ENCODE peak calls at places on chromosome 22, in six cellular contexts. One of them, this sample, is unnamed.

GRCh38 chr22:23591203-23591791 is 11.2 kb upstream of the IGLL1 start:
- DNase-seq in GM12878: no peak
- DNase-seq in HepG2: peak; percentile 41
- DNase-seq in A549: peak; percentile 38
- DNase-seq in SK-N-SH: peak; percentile 84
- DNase-seq in K562: peak; percentile 63
- DNase-seq in this sample: peak; percentile 54

GRCh38 chr22:25774575-25775026 is 32.6 kb downstream of the MYO18B start:
- DNase-seq in A549: no peak
- DNase-seq in HepG2: no peak
- DNase-seq in SK-N-SH: peak; percentile 84
- DNase-seq in GM12878: no peak
- DNase-seq in K562: no peak
- DNase-seq in this sample: no peak

GRCh38 chr22:21015051-21016006 is at the start of gene P2RX6:
- DNase-seq in A549: no peak
- DNase-seq in SK-N-SH: peak; percentile 49
- DNase-seq in GM12878: no peak
- DNase-seq in HepG2: no peak
- DNase-seq in K562: peak; percentile 82
- DNase-seq in this sample: peak; percentile 13

GRCh38 chr22:47049078-47049609 is 286.7 kb downstream of the TBC1D22A start:
- DNase-seq in GM12878: no peak
- DNase-seq in K562: no peak
- DNase-seq in SK-N-SH: no peak
- DNase-seq in A549: no peak
- DNase-seq in HepG2: no peak
- DNase-seq in this sample: no peak

GRCh38 chr22:29458551-29458950 is 20.2 kb downstream of the RFPL1 start:
- DNase-seq in GM12878: no peak
- DNase-seq in HepG2: no peak
- DNase-seq in SK-N-SH: no peak
- DNase-seq in A549: no peak
- DNase-seq in K562: no peak
- DNase-seq in this sample: no peak

GRCh38 chr22:36149464-36149863 is 11.1 kb downstream of the APOL3 start:
- DNase-seq in HepG2: no peak
- DNase-seq in SK-N-SH: no peak
- DNase-seq in GM12878: no peak
- DNase-seq in K562: no peak
- DNase-seq in A549: no peak
- DNase-seq in this sample: no peak

GRCh38 chr22:25146311-25146710 is 53.3 kb upstream of the CRYBB3 start:
- DNase-seq in K562: no peak
- DNase-seq in A549: no peak
- DNase-seq in HepG2: no peak
- DNase-seq in GM12878: no peak
- DNase-seq in SK-N-SH: no peak
- DNase-seq in this sample: no peak

GRCh38 chr22:36383110-36383581 is 4.6 kb downstream of the MYH9 start:
- DNase-seq in K562: peak; percentile 41
- DNase-seq in HepG2: no peak
- DNase-seq in A549: no peak
- DNase-seq in SK-N-SH: no peak
- DNase-seq in GM12878: peak; percentile 89
- DNase-seq in this sample: peak; percentile 94

GRCh38 chr22:36088292-36088691 is 59.7 kb upstream of the RBFOX2 start:
- DNase-seq in SK-N-SH: no peak
- DNase-seq in HepG2: no peak
- DNase-seq in GM12878: no peak
- DNase-seq in A549: no peak
- DNase-seq in K562: no peak
- DNase-seq in this sample: no peak

GRCh38 chr22:28329582-28330073 is 350.0 kb downstream of the TTC28 start:
- DNase-seq in K562: no peak
- DNase-seq in GM12878: no peak
- DNase-seq in A549: no peak
- DNase-seq in HepG2: no peak
- DNase-seq in SK-N-SH: no peak
- DNase-seq in this sample: peak; percentile 26
- TF ChIP-seq SMC3 in K562: no peak
- TF ChIP-seq SMC3 in GM12878: no peak
- TF ChIP-seq SMC3 in A549: no peak
- TF ChIP-seq SMC3 in HepG2: no peak
- TF ChIP-seq SMC3 in SK-N-SH: no peak
- TF ChIP-seq SMC3 in this sample: no peak

GRCh38 chr22:41831383-41831782 is 1.5 kb upstream of the SREBF2 start:
- DNase-seq in A549: no peak
- DNase-seq in SK-N-SH: no peak
- DNase-seq in HepG2: no peak
- DNase-seq in K562: no peak
- DNase-seq in GM12878: no peak
- DNase-seq in this sample: no peak

GRCh38 chr22:41827671-41828070 is 5.2 kb upstream of the SREBF2 start:
- DNase-seq in HepG2: no peak
- DNase-seq in GM12878: no peak
- DNase-seq in K562: no peak
- DNase-seq in A549: no peak
- DNase-seq in SK-N-SH: no peak
- DNase-seq in this sample: no peak

GRCh38 chr22:41831828-41832552 is 915 bp upstream of the SREBF2 start:
- DNase-seq in GM12878: no peak
- DNase-seq in K562: no peak
- DNase-seq in HepG2: no peak
- DNase-seq in A549: no peak
- DNase-seq in SK-N-SH: no peak
- DNase-seq in this sample: peak; percentile 24

GRCh38 chr22:41828516-41828915 is 4.4 kb upstream of the SREBF2 start:
- DNase-seq in GM12878: no peak
- DNase-seq in K562: no peak
- DNase-seq in HepG2: no peak
- DNase-seq in A549: no peak
- DNase-seq in SK-N-SH: no peak
- DNase-seq in this sample: no peak

DNA sequence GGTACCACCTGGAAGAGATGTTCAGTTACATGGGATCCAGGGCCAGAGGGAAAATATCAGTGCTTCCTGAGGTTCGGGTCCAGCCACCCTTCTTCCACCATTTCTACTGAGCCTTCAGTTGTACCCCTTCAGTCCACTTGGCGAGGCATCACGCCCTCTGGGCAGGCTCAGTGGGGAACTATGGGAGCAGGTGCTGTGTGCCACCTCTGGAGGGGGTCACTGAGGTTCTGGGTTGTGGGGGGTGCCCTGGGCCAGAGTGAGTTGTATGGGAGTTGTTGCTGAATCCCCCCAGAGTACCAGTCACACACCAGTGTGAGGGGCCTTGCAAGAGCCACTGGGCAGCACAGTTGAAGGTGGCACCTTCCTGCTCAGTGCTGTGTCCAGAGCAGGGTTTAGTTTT is 2.7 kb upstream of the SREBF2 start:
- DNase-seq in HepG2: no peak
- DNase-seq in K562: no peak
- DNase-seq in A549: no peak
- DNase-seq in GM12878: no peak
- DNase-seq in SK-N-SH: no peak
- DNase-seq in this sample: no peak
- TF ChIP-seq SMC3 in HepG2: no peak
- TF ChIP-seq SMC3 in K562: no peak
- TF ChIP-seq SMC3 in A549: no peak
- TF ChIP-seq SMC3 in GM12878: no peak
- TF ChIP-seq SMC3 in SK-N-SH: no peak
- TF ChIP-seq SMC3 in this sample: no peak

DNA sequence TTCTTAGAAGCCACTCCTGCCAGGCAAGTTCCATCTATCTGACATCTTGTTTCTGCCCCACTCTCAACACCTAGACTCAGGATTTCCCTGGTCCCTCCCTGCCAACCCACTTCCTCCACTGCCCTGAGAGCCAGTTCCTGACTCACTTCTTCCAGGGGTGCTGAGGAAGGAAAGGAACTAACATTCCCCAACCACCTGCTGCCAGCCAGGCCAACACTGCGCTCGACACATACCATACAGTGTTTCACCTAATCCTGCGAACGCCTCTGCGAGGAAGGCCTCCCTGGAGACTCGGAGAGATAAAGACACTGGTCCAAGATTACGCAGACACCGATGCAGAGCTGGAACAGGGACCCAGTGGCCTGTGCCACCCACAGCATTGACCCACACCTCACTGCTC is 40.2 kb downstream of the MICAL3 start:
- DNase-seq in A549: no peak
- DNase-seq in GM12878: no peak
- DNase-seq in K562: no peak
- DNase-seq in HepG2: no peak
- DNase-seq in SK-N-SH: no peak
- DNase-seq in this sample: no peak
- TF ChIP-seq SMC3 in A549: no peak
- TF ChIP-seq SMC3 in GM12878: no peak
- TF ChIP-seq SMC3 in K562: no peak
- TF ChIP-seq SMC3 in HepG2: no peak
- TF ChIP-seq SMC3 in SK-N-SH: no peak
- TF ChIP-seq SMC3 in this sample: no peak

GRCh38 chr22:48753752-48754517 is 1073.7 kb downstream of the BRD1 start:
- DNase-seq in HepG2: no peak
- DNase-seq in GM12878: no peak
- DNase-seq in SK-N-SH: no peak
- DNase-seq in A549: no peak
- DNase-seq in K562: no peak
- DNase-seq in this sample: no peak
- TF ChIP-seq SMC3 in HepG2: no peak
- TF ChIP-seq SMC3 in GM12878: no peak
- TF ChIP-seq SMC3 in SK-N-SH: no peak
- TF ChIP-seq SMC3 in A549: no peak
- TF ChIP-seq SMC3 in K562: no peak
- TF ChIP-seq SMC3 in this sample: no peak

GRCh38 chr22:19882446-19883381 is 28.0 kb upstream of the GNB1L start:
- DNase-seq in A549: no peak
- DNase-seq in K562: no peak
- DNase-seq in HepG2: no peak
- DNase-seq in SK-N-SH: peak; percentile 29
- DNase-seq in GM12878: no peak
- DNase-seq in this sample: no peak
- TF ChIP-seq SMC3 in A549: no peak
- TF ChIP-seq SMC3 in K562: no peak
- TF ChIP-seq SMC3 in HepG2: no peak
- TF ChIP-seq SMC3 in SK-N-SH: no peak
- TF ChIP-seq SMC3 in GM12878: no peak
- TF ChIP-seq SMC3 in this sample: no peak

GRCh38 chr22:37911273-37911672 is 5.2 kb downstream of the MICALL1 start:
- DNase-seq in SK-N-SH: no peak
- DNase-seq in K562: no peak
- DNase-seq in HepG2: no peak
- DNase-seq in GM12878: no peak
- DNase-seq in A549: no peak
- DNase-seq in this sample: no peak

GRCh38 chr22:37911697-37912096 is 5.6 kb downstream of the MICALL1 start:
- DNase-seq in A549: no peak
- DNase-seq in HepG2: no peak
- DNase-seq in K562: no peak
- DNase-seq in SK-N-SH: no peak
- DNase-seq in GM12878: no peak
- DNase-seq in this sample: no peak

GRCh38 chr22:37912171-37912570 is 6.1 kb downstream of the MICALL1 start:
- DNase-seq in A549: no peak
- DNase-seq in HepG2: no peak
- DNase-seq in K562: no peak
- DNase-seq in GM12878: no peak
- DNase-seq in SK-N-SH: no peak
- DNase-seq in this sample: no peak

GRCh38 chr22:37910863-37911262 is 4.8 kb downstream of the MICALL1 start:
- DNase-seq in A549: no peak
- DNase-seq in SK-N-SH: no peak
- DNase-seq in GM12878: no peak
- DNase-seq in K562: no peak
- DNase-seq in HepG2: no peak
- DNase-seq in this sample: no peak

DNA sequence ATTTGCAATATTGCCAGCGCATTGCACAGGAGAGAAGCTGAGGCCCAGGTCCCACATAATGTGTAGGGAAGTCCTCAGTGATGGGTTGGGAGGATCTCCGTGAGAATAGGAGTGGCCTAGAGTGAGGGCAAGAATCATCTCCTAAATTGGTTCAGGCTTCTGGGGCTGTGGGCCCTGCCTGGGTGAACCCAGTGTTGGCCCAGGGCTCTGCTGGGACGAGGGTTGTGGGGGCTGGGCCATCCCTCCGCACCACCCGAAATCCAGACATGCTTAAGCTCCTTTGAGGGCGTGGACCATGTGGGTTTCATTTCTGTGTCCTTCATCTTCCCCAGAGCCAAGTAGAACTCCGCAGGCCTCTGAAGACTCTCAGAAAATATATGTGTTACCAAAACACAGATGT is 3.7 kb downstream of the MICALL1 start:
- DNase-seq in GM12878: no peak
- DNase-seq in SK-N-SH: no peak
- DNase-seq in HepG2: no peak
- DNase-seq in A549: no peak
- DNase-seq in K562: no peak
- DNase-seq in this sample: no peak
- TF ChIP-seq SMC3 in GM12878: no peak
- TF ChIP-seq SMC3 in SK-N-SH: no peak
- TF ChIP-seq SMC3 in HepG2: no peak
- TF ChIP-seq SMC3 in A549: no peak
- TF ChIP-seq SMC3 in K562: no peak
- TF ChIP-seq SMC3 in this sample: no peak

GRCh38 chr22:44727709-44728108 is 24.7 kb upstream of the ARHGAP8 start:
- DNase-seq in K562: no peak
- DNase-seq in HepG2: no peak
- DNase-seq in A549: no peak
- DNase-seq in GM12878: no peak
- DNase-seq in SK-N-SH: peak; percentile 9
- DNase-seq in this sample: no peak
- TF ChIP-seq SMC3 in K562: no peak
- TF ChIP-seq SMC3 in HepG2: no peak
- TF ChIP-seq SMC3 in A549: no peak
- TF ChIP-seq SMC3 in GM12878: no peak
- TF ChIP-seq SMC3 in SK-N-SH: no peak
- TF ChIP-seq SMC3 in this sample: no peak

DNA sequence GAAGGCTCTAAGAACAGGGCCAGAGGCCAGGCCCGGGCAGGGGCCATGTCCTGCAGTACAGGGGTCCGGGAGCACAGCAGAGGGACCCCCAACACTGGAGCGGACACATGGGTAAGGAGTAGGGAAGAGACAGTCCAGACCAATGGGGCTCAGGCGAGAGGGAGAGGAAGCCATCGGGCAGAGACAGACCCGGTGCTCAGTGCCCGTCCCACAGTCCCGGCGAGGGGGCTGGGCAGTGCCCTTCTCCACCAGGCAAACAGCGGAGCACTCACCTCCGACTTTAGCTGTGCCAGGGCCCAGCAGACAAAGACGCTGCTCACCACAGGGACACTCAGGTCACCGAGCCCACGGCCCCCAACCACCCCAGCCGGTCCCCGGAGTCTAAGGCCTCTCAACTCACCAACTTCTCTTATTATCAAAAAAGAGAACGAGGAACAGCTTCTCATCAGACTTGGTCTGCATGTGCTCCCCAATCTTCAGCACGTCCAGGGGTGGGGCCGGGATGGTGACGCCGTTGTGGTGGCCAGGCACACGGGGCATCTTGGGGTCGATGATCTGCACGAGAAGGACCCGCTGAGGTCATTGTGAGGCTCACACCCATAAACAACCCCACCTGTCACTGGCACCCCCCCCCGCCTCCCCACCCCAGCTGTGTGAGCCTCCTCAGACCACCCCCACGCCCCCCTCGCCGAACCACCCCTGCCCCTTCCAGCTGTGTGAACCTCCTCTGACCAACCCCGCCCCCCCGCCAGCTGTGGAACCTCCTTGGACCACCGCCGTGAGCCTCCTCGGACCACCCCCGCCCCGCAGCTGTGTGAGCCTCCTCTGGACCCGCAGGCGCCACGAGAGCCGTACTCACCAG is 52.3 kb downstream of the BRD1 start:
- DNase-seq in HepG2: no peak
- DNase-seq in SK-N-SH: no peak
- DNase-seq in K562: no peak
- DNase-seq in A549: no peak
- DNase-seq in GM12878: no peak
- DNase-seq in this sample: no peak
- TF ChIP-seq SMC3 in HepG2: no peak
- TF ChIP-seq SMC3 in SK-N-SH: no peak
- TF ChIP-seq SMC3 in K562: no peak
- TF ChIP-seq SMC3 in A549: no peak
- TF ChIP-seq SMC3 in GM12878: no peak
- TF ChIP-seq SMC3 in this sample: no peak